ENCODE peak calls at places on chromosomes 2 and 18, in four cellular contexts. One of them, this sample, is unnamed.
A peak's percentile ranks its signal among the peaks of the same experiment; 100 is the strongest.

GRCh38 chr2:8478133-8478793 is 203.6 kb upstream of the ID2 start:
- DNase-seq in adrenal gland: no peak
- DNase-seq in tibial nerve: no peak
- DNase-seq in sigmoid colon: peak; percentile 53
- DNase-seq in this sample: no peak

GRCh38 chr2:178268435-178268834 is 74.1 kb downstream of the OSBPL6 start:
- DNase-seq in tibial nerve: no peak
- DNase-seq in sigmoid colon: no peak
- DNase-seq in adrenal gland: no peak
- DNase-seq in this sample: no peak

GRCh38 chr2:17426708-17427107 is 91.5 kb downstream of the RAD51AP2 start:
- DNase-seq in sigmoid colon: no peak
- DNase-seq in tibial nerve: no peak
- DNase-seq in adrenal gland: no peak
- DNase-seq in this sample: no peak

GRCh38 chr2:237594514-237594871 is 4.0 kb upstream of the RAB17 start:
- DNase-seq in sigmoid colon: no peak
- DNase-seq in adrenal gland: peak; percentile 43
- DNase-seq in tibial nerve: no peak
- DNase-seq in this sample: no peak

GRCh38 chr2:138846216-138846821 is 66.1 kb upstream of the NXPH2 start:
- DNase-seq in adrenal gland: no peak
- DNase-seq in sigmoid colon: no peak
- DNase-seq in tibial nerve: no peak
- DNase-seq in this sample: no peak

GRCh38 chr18:60554961-60555360 is 182.4 kb upstream of the MC4R start:
- DNase-seq in sigmoid colon: no peak
- DNase-seq in tibial nerve: no peak
- DNase-seq in adrenal gland: no peak
- DNase-seq in this sample: no peak

GRCh38 chr2:160538115-160538514 is 44.5 kb upstream of the RBMS1 start:
- DNase-seq in adrenal gland: no peak
- DNase-seq in sigmoid colon: no peak
- DNase-seq in tibial nerve: no peak
- DNase-seq in this sample: no peak

GRCh38 chr2:96153291-96153713 is 8.1 kb upstream of the DUSP2 start:
- DNase-seq in tibial nerve: no peak
- DNase-seq in adrenal gland: no peak
- DNase-seq in sigmoid colon: peak; percentile 61
- DNase-seq in this sample: peak; percentile 40

GRCh38 chr2:42224422-42225067 is 55.4 kb downstream of the EML4 start:
- DNase-seq in sigmoid colon: no peak
- DNase-seq in adrenal gland: no peak
- DNase-seq in tibial nerve: no peak
- DNase-seq in this sample: no peak

GRCh38 chr2:7826656-7827055 is 855.2 kb upstream of the ID2 start:
- DNase-seq in sigmoid colon: no peak
- DNase-seq in tibial nerve: no peak
- DNase-seq in adrenal gland: no peak
- DNase-seq in this sample: no peak

GRCh38 chr2:54928719-54929118 is 121.5 kb downstream of the RTN4 start:
- DNase-seq in adrenal gland: no peak
- DNase-seq in tibial nerve: no peak
- DNase-seq in sigmoid colon: no peak
- DNase-seq in this sample: peak; percentile 59

GRCh38 chr2:8614646-8615045 is 67.2 kb upstream of the ID2 start:
- DNase-seq in adrenal gland: no peak
- DNase-seq in sigmoid colon: no peak
- DNase-seq in tibial nerve: no peak
- DNase-seq in this sample: no peak

GRCh38 chr2:15730545-15731212 is 139.0 kb downstream of the DDX1 start:
- DNase-seq in tibial nerve: peak; percentile 93
- DNase-seq in adrenal gland: peak; percentile 98
- DNase-seq in sigmoid colon: peak; percentile 96
- DNase-seq in this sample: peak; percentile 86

GRCh38 chr2:3585239-3586109 is 9.4 kb upstream of the COLEC11 start:
- DNase-seq in sigmoid colon: peak; percentile 84
- DNase-seq in adrenal gland: peak; percentile 61
- DNase-seq in tibial nerve: peak; percentile 40
- DNase-seq in this sample: no peak

GRCh38 chr2:239164281-239164871 is 236.4 kb downstream of the HDAC4 start:
- DNase-seq in adrenal gland: no peak
- DNase-seq in tibial nerve: peak; percentile 5
- DNase-seq in sigmoid colon: peak; percentile 47
- DNase-seq in this sample: peak; percentile 39

GRCh38 chr2:111705711-111706323 is 178.2 kb downstream of the ANAPC1 start:
- DNase-seq in adrenal gland: no peak
- DNase-seq in sigmoid colon: no peak
- DNase-seq in tibial nerve: no peak
- DNase-seq in this sample: no peak

GRCh38 chr2:206915136-206915535 is 24.2 kb upstream of the CPO start:
- DNase-seq in tibial nerve: no peak
- DNase-seq in sigmoid colon: no peak
- DNase-seq in adrenal gland: no peak
- DNase-seq in this sample: no peak

GRCh38 chr2:7962191-7962590 is 719.7 kb upstream of the ID2 start:
- DNase-seq in adrenal gland: no peak
- DNase-seq in tibial nerve: no peak
- DNase-seq in sigmoid colon: no peak
- DNase-seq in this sample: no peak

GRCh38 chr2:34736482-34736881 is 1137.4 kb upstream of the FAM98A start:
- DNase-seq in adrenal gland: no peak
- DNase-seq in sigmoid colon: no peak
- DNase-seq in tibial nerve: no peak
- DNase-seq in this sample: no peak

GRCh38 chr2:46010925-46011490 is 286.2 kb upstream of the EPAS1 start:
- DNase-seq in adrenal gland: no peak
- DNase-seq in sigmoid colon: no peak
- DNase-seq in tibial nerve: no peak
- DNase-seq in this sample: no peak

GRCh38 chr2:130864830-130865229 is 28.1 kb downstream of the ARHGEF4 start:
- DNase-seq in sigmoid colon: peak; percentile 27
- DNase-seq in adrenal gland: peak; percentile 25
- DNase-seq in tibial nerve: no peak
- DNase-seq in this sample: no peak

GRCh38 chr2:27735263-27735904 is 36.1 kb upstream of the MRPL33 start:
- DNase-seq in adrenal gland: peak; percentile 85
- DNase-seq in tibial nerve: peak; percentile 46
- DNase-seq in sigmoid colon: peak; percentile 88
- DNase-seq in this sample: peak; percentile 82

GRCh38 chr2:238905721-238906120 is 57.8 kb downstream of the TWIST2 start:
- DNase-seq in sigmoid colon: no peak
- DNase-seq in adrenal gland: no peak
- DNase-seq in tibial nerve: no peak
- DNase-seq in this sample: no peak

DNA sequence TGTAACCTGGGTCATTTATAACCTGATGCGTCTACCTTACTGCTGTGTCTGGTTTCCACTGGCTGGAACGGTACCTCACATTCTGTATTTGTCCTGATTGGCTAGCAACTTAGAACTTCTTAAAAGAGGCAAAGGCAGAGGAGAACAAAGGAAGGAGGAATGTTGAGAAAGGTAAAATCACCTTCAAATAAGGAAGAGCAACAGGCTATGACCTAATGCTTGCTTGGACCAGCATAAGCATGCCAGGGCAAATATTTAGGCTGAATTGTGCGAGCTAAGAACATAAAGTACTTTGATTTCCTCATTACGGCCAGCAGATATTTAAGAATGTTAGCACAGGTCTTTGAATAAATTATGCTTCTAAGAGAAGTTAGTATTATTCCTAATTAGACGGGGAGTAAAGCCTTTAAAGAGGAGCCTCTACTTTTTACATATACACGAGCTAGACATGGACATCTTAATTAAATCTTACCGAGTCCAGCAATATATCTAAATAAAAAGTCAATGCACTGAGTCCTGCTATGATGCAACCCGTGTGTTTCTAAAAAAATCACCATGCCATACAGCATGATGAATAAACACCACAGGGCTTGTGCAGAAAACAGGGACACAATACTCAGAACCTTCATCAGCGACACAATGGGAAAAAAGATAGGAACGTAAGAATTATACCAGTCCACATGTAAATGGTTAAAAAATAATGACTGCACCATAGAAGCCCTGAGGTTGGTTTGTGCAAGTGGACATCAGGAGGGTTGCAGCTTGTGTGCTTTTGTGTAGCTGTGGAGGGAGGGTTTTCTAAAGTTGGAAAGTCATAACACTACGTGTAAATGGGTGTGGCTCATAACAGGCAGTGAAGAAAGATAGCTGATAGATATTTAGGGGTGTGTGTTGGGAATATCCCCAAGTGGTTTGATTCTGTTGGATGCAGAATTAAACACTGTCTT is 14.2 kb downstream of the SEPTIN2 start:
- DNase-seq in sigmoid colon: no peak
- DNase-seq in tibial nerve: no peak
- DNase-seq in adrenal gland: no peak
- DNase-seq in this sample: no peak
- TF ChIP-seq POLR2A in sigmoid colon: no peak
- TF ChIP-seq POLR2A in tibial nerve: no peak
- TF ChIP-seq POLR2A in adrenal gland: no peak
- TF ChIP-seq POLR2A in this sample: no peak

GRCh38 chr18:55513199-55513598 is 74.8 kb downstream of the TCF4 start:
- DNase-seq in adrenal gland: no peak
- DNase-seq in tibial nerve: no peak
- DNase-seq in sigmoid colon: no peak
- DNase-seq in this sample: no peak

GRCh38 chr18:55508637-55509036 is 79.4 kb downstream of the TCF4 start:
- DNase-seq in adrenal gland: no peak
- DNase-seq in sigmoid colon: no peak
- DNase-seq in tibial nerve: no peak
- DNase-seq in this sample: no peak

GRCh38 chr18:55510809-55511208 is 77.2 kb downstream of the TCF4 start:
- DNase-seq in adrenal gland: peak; percentile 33
- DNase-seq in tibial nerve: no peak
- DNase-seq in sigmoid colon: no peak
- DNase-seq in this sample: no peak

GRCh38 chr18:55511277-55511676 is 76.7 kb downstream of the TCF4 start:
- DNase-seq in tibial nerve: no peak
- DNase-seq in adrenal gland: no peak
- DNase-seq in sigmoid colon: no peak
- DNase-seq in this sample: no peak

GRCh38 chr18:55509631-55510372 is 78.2 kb downstream of the TCF4 start:
- DNase-seq in sigmoid colon: no peak
- DNase-seq in tibial nerve: no peak
- DNase-seq in adrenal gland: no peak
- DNase-seq in this sample: no peak
- TF ChIP-seq POLR2A in sigmoid colon: no peak
- TF ChIP-seq POLR2A in tibial nerve: no peak
- TF ChIP-seq POLR2A in adrenal gland: no peak
- TF ChIP-seq POLR2A in this sample: no peak

DNA sequence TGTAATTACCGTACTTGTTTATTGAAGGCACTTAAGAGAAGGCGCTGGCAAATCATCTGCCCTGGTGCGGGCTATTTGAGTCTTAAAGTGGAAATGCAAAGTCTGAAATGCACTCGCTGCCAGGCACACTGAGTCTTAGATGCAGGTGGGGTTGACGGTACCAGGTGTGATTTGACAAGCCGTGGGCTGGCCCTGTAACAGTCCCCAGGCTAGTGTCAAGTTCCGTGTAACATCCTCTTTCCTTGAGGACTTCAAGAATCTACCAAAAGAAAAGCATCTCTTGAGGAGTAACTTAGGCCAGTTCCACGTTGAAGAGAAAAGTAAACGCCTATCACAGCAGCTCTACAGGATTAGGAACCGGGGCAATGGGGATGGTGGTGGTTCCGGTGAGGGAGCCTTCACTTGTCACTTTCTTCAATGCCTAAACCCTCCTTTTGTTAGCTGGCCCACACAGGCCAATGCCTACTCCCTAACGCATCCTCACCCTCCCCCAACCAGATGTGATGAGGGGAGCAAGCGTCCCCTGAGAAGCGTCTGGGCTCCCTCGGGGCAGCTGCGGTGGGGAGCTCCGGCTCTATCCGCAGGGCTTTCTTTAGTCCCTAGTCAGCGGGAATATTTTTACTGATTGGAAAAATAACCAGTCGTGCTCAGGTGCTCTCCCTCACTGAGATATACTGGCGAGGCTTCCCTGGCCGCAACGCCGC is 1.5 kb upstream of the UGP2 start:
- DNase-seq in tibial nerve: no peak
- DNase-seq in adrenal gland: no peak
- DNase-seq in sigmoid colon: no peak
- DNase-seq in this sample: no peak
- TF ChIP-seq POLR2A in tibial nerve: no peak
- TF ChIP-seq POLR2A in adrenal gland: no peak
- TF ChIP-seq POLR2A in sigmoid colon: no peak
- TF ChIP-seq POLR2A in this sample: no peak

GRCh38 chr18:41954827-41955613 is at the start of gene PIK3C3:
- DNase-seq in sigmoid colon: peak; percentile 98
- DNase-seq in adrenal gland: peak; percentile 98
- DNase-seq in tibial nerve: peak; percentile 89
- DNase-seq in this sample: peak; percentile 94
- TF ChIP-seq POLR2A in sigmoid colon: no peak
- TF ChIP-seq POLR2A in adrenal gland: peak; percentile 51
- TF ChIP-seq POLR2A in tibial nerve: no peak
- TF ChIP-seq POLR2A in this sample: no peak

GRCh38 chr2:28952806-28953190 is 28.3 kb upstream of the TOGARAM2 start:
- DNase-seq in sigmoid colon: no peak
- DNase-seq in adrenal gland: no peak
- DNase-seq in tibial nerve: no peak
- DNase-seq in this sample: no peak

GRCh38 chr2:28950941-28951630 is 30.0 kb upstream of the TOGARAM2 start:
- DNase-seq in tibial nerve: no peak
- DNase-seq in sigmoid colon: no peak
- DNase-seq in adrenal gland: no peak
- DNase-seq in this sample: no peak

GRCh38 chr2:28949617-28950305 is 31.3 kb upstream of the TOGARAM2 start:
- DNase-seq in tibial nerve: no peak
- DNase-seq in sigmoid colon: no peak
- DNase-seq in adrenal gland: no peak
- DNase-seq in this sample: no peak

GRCh38 chr2:28949190-28949589 is 31.9 kb upstream of the TOGARAM2 start:
- DNase-seq in sigmoid colon: no peak
- DNase-seq in tibial nerve: no peak
- DNase-seq in adrenal gland: no peak
- DNase-seq in this sample: no peak

GRCh38 chr2:28951910-28952805 is 28.9 kb upstream of the TOGARAM2 start:
- DNase-seq in tibial nerve: peak; percentile 48
- DNase-seq in adrenal gland: no peak
- DNase-seq in sigmoid colon: peak; percentile 70
- DNase-seq in this sample: no peak
- TF ChIP-seq POLR2A in tibial nerve: no peak
- TF ChIP-seq POLR2A in adrenal gland: no peak
- TF ChIP-seq POLR2A in sigmoid colon: no peak
- TF ChIP-seq POLR2A in this sample: no peak

GRCh38 chr18:3192752-3193151 is 27.0 kb downstream of the MYOM1 start:
- DNase-seq in adrenal gland: no peak
- DNase-seq in sigmoid colon: no peak
- DNase-seq in tibial nerve: no peak
- DNase-seq in this sample: no peak
- TF ChIP-seq POLR2A in adrenal gland: no peak
- TF ChIP-seq POLR2A in sigmoid colon: no peak
- TF ChIP-seq POLR2A in tibial nerve: no peak
- TF ChIP-seq POLR2A in this sample: no peak

This sample was measured in breast epithelium.